ENCODE peak calls at places on chromosomes 1 and 21, in eight cellular contexts. T is amygdala; Z is NCI-H774; L is myocyte; D is tibial artery; B is GF-D8; O is stimulated activated naive CD8-positive, alpha-beta T cell treated with anti-CD3 and anti-CD28 coated beads, Interleukin-15, Interleukin-2, amounts not matched to agents 100 U/mL and 50 U/mL, for 24 hours; Q is stimulated activated CD8-positive, alpha-beta memory T cell treated with anti-CD3 and anti-CD28 coated beads, Interleukin-15, amount 100 ng/mL, for 4 hours. A is an unnamed sample.

GRCh38 chr1:25945756-25946155 is 39.5 kb upstream of the STMN1 start:
- DNase-seq in O (no peak), L (no peak), Z (no peak), D (no peak), T (no peak), B (no peak), Q (no peak), A (no peak)

GRCh38 chr1:243924588-243925349 is 74.7 kb upstream of the AKT3 start:
- DNase-seq in Q (no peak), L (no peak), Z (no peak), B (no peak), D (no peak), T (no peak), O (no peak), A (no peak)

GRCh38 chr21:38806153-38806941 is 618 bp downstream of the ETS2 start:
- DNase-seq in B (no peak), O (peak), Q (no peak), T (no peak), Z (no peak), L (peak), D (no peak), A (no peak)

GRCh38 chr1:24138481-24139158 is 4.3 kb downstream of the IL22RA1 start:
- DNase-seq in Q (no peak), L (no peak), Z (no peak), T (no peak), B (no peak), O (no peak), D (no peak), A (no peak)

GRCh38 chr21:43890042-43890441 is 25.0 kb downstream of the AGPAT3 start:
- DNase-seq in Q (no peak), O (no peak), D (no peak), Z (no peak), T (no peak), L (no peak), B (no peak), A (no peak)

GRCh38 chr21:44428281-44428942 is 26.9 kb upstream of the LRRC3 start:
- DNase-seq in Q (peak), Z (peak), B (no peak), T (no peak), D (peak), O (peak), L (no peak), A (no peak)

GRCh38 chr1:204528677-204529076 is 12.5 kb downstream of the MDM4 start:
- DNase-seq in Q (no peak), Z (no peak), T (no peak), O (no peak), L (no peak), B (no peak), D (no peak), A (no peak)

GRCh38 chr1:235923466-235924008 is 56.8 kb upstream of the LYST start:
- DNase-seq in Z (peak), D (no peak), T (no peak), Q (no peak), O (no peak), L (no peak), B (no peak), A (no peak)

GRCh38 chr21:44892095-44892494 is 18.6 kb upstream of the PTTG1IP start:
- DNase-seq in Q (no peak), O (no peak), B (no peak), T (no peak), L (no peak), Z (no peak), D (no peak), A (no peak)

GRCh38 chr1:162206749-162207635 is 137.5 kb downstream of the NOS1AP start:
- DNase-seq in B (no peak), Q (no peak), O (no peak), Z (peak), L (peak), T (no peak), D (no peak), A (no peak)

GRCh38 chr1:221781102-221781744 is 39.3 kb upstream of the DUSP10 start:
- DNase-seq in Z (no peak), T (no peak), B (no peak), D (no peak), O (no peak), Q (no peak), L (no peak), A (no peak)

GRCh38 chr1:94863297-94863911 is 43.2 kb downstream of the SLC44A3 start:
- DNase-seq in D (no peak), Q (no peak), Z (no peak), L (peak), B (no peak), O (no peak), T (no peak), A (no peak)

GRCh38 chr1:11858968-11859871 is 475 bp upstream of the NPPB start:
- DNase-seq in T (no peak), Z (no peak), Q (peak), B (no peak), D (no peak), L (peak), O (peak), A (no peak)

GRCh38 chr1:241518447-241519307 is 878 bp downstream of the FH start:
- DNase-seq in O (peak), T (no peak), L (peak), D (peak), Q (no peak), B (no peak), Z (no peak), A (no peak)

GRCh38 chr1:25808481-25809244 is 8.7 kb downstream of the SELENON start:
- DNase-seq in O (no peak), D (peak), B (no peak), Q (no peak), T (no peak), Z (no peak), L (no peak), A (no peak)

GRCh38 chr21:42263591-42264131 is 44.7 kb downstream of the ABCG1 start:
- DNase-seq in O (no peak), L (no peak), T (no peak), D (peak), Q (no peak), Z (no peak), B (peak), A (no peak)

GRCh38 chr21:42299324-42300044 is 15.7 kb downstream of the TFF3 start:
- DNase-seq in Z (no peak), B (no peak), O (peak), T (no peak), D (no peak), Q (no peak), L (no peak), A (no peak)

GRCh38 chr1:68116643-68117235 is 66.3 kb upstream of the DIRAS3 start:
- DNase-seq in B (no peak), Z (peak), T (no peak), O (peak), D (no peak), L (peak), Q (peak), A (no peak)

GRCh38 chr1:77732090-77732489 is 27.6 kb downstream of the USP33 start:
- DNase-seq in D (no peak), T (no peak), Z (no peak), Q (no peak), L (no peak), B (no peak), O (no peak), A (no peak)

GRCh38 chr1:78996791-78997190 is 9.7 kb downstream of the ADGRL4 start:
- DNase-seq in O (no peak), B (no peak), L (no peak), T (no peak), D (no peak), Q (no peak), Z (no peak), A (no peak)

GRCh38 chr1:116923421-116923820 is 13.7 kb downstream of the PTGFRN start:
- DNase-seq in Z (no peak), D (no peak), B (no peak), L (no peak), O (no peak), T (no peak), Q (no peak), A (no peak)

GRCh38 chr1:201254625-201255469 is 28.5 kb upstream of the PKP1 start:
- DNase-seq in T (no peak), L (peak), D (no peak), Q (peak), O (peak), B (no peak), Z (peak), A (no peak)

GRCh38 chr1:22284906-22285544 is 142.1 kb upstream of the WNT4 start:
- DNase-seq in D (no peak), T (no peak), Z (no peak), B (no peak), Q (no peak), L (no peak), O (no peak), A (no peak)

GRCh38 chr1:43978551-43979260 is at the start of gene B4GALT2:
- DNase-seq in B (no peak), T (no peak), Q (no peak), D (no peak), O (peak), L (peak), Z (peak), A (no peak)